ENCODE peak calls at places on chromosome 20, in nine cellular contexts. One of them, this sample, is unnamed.
A peak's percentile ranks its signal among the peaks of the same experiment; 100 is the strongest.

GRCh38 chr20:703426-703825 is 27.8 kb upstream of the SCRT2 start:
- DNase-seq in heart left ventricle: no peak
- DNase-seq in CD8-positive, alpha-beta memory T cell: no peak
- DNase-seq in GM23338: no peak
- DNase-seq in spleen: peak; percentile 44
- DNase-seq in ovary: no peak
- DNase-seq in tibial nerve: no peak
- DNase-seq in AG04450: no peak
- DNase-seq in GM12865: no peak
- DNase-seq in this sample: no peak

GRCh38 chr20:44730441-44730840 is 15.2 kb upstream of the KCNK15 start:
- DNase-seq in heart left ventricle: no peak
- DNase-seq in CD8-positive, alpha-beta memory T cell: no peak
- DNase-seq in GM23338: no peak
- DNase-seq in spleen: no peak
- DNase-seq in ovary: no peak
- DNase-seq in tibial nerve: no peak
- DNase-seq in AG04450: no peak
- DNase-seq in GM12865: no peak
- DNase-seq in this sample: peak; percentile 67

GRCh38 chr20:3804254-3804751 is 8.2 kb downstream of the CDC25B start:
- DNase-seq in heart left ventricle: peak; percentile 9
- DNase-seq in CD8-positive, alpha-beta memory T cell: no peak
- DNase-seq in GM23338: no peak
- DNase-seq in spleen: peak; percentile 54
- DNase-seq in ovary: no peak
- DNase-seq in tibial nerve: no peak
- DNase-seq in AG04450: no peak
- DNase-seq in GM12865: no peak
- DNase-seq in this sample: no peak

GRCh38 chr20:10674684-10675455 is 1.1 kb upstream of the JAG1 start:
- DNase-seq in heart left ventricle: peak; percentile 86
- DNase-seq in CD8-positive, alpha-beta memory T cell: peak; percentile 18
- DNase-seq in GM23338: peak; percentile 85
- DNase-seq in spleen: peak; percentile 93
- DNase-seq in ovary: peak; percentile 83
- DNase-seq in tibial nerve: peak; percentile 74
- DNase-seq in AG04450: no peak
- DNase-seq in GM12865: peak; percentile 84
- DNase-seq in this sample: no peak

GRCh38 chr20:10487354-10488115 is 52.4 kb downstream of the SLX4IP start:
- DNase-seq in heart left ventricle: peak; percentile 38
- DNase-seq in CD8-positive, alpha-beta memory T cell: no peak
- DNase-seq in GM23338: no peak
- DNase-seq in spleen: no peak
- DNase-seq in ovary: no peak
- DNase-seq in tibial nerve: no peak
- DNase-seq in AG04450: no peak
- DNase-seq in GM12865: no peak
- DNase-seq in this sample: no peak

GRCh38 chr20:63544958-63545516 is 2.5 kb downstream of the SRMS start:
- DNase-seq in heart left ventricle: no peak
- DNase-seq in CD8-positive, alpha-beta memory T cell: no peak
- DNase-seq in GM23338: no peak
- DNase-seq in spleen: no peak
- DNase-seq in ovary: no peak
- DNase-seq in tibial nerve: no peak
- DNase-seq in AG04450: no peak
- DNase-seq in GM12865: no peak
- DNase-seq in this sample: no peak

GRCh38 chr20:57794600-57795346 is 85.0 kb upstream of the PMEPA1 start:
- DNase-seq in heart left ventricle: no peak
- DNase-seq in CD8-positive, alpha-beta memory T cell: no peak
- DNase-seq in GM23338: no peak
- DNase-seq in spleen: peak; percentile 54
- DNase-seq in ovary: no peak
- DNase-seq in tibial nerve: no peak
- DNase-seq in AG04450: no peak
- DNase-seq in GM12865: no peak
- DNase-seq in this sample: peak; percentile 39

GRCh38 chr20:38278150-38278549 is 17.6 kb upstream of the KIAA1755 start:
- DNase-seq in heart left ventricle: no peak
- DNase-seq in CD8-positive, alpha-beta memory T cell: no peak
- DNase-seq in GM23338: peak; percentile 24
- DNase-seq in spleen: no peak
- DNase-seq in ovary: peak; percentile 10
- DNase-seq in tibial nerve: no peak
- DNase-seq in AG04450: no peak
- DNase-seq in GM12865: no peak
- DNase-seq in this sample: no peak

GRCh38 chr20:54044156-54044555 is 26.2 kb downstream of the BCAS1 start:
- DNase-seq in heart left ventricle: no peak
- DNase-seq in CD8-positive, alpha-beta memory T cell: no peak
- DNase-seq in GM23338: no peak
- DNase-seq in spleen: no peak
- DNase-seq in ovary: no peak
- DNase-seq in tibial nerve: no peak
- DNase-seq in AG04450: no peak
- DNase-seq in GM12865: peak; percentile 84
- DNase-seq in this sample: peak; percentile 75
- H3K4me3 ChIP-seq in heart left ventricle: no peak overlapping the region
- H3K4me3 ChIP-seq in CD8-positive, alpha-beta memory T cell: no peak overlapping the region
- H3K4me3 ChIP-seq in GM23338: no peak overlapping the region
- H3K4me3 ChIP-seq in spleen: no peak overlapping the region
- H3K4me3 ChIP-seq in ovary: no peak overlapping the region
- H3K4me3 ChIP-seq in tibial nerve: no peak overlapping the region
- H3K4me3 ChIP-seq in AG04450: no peak overlapping the region
- H3K4me3 ChIP-seq in GM12865: no peak overlapping the region
- H3K4me3 ChIP-seq in this sample: no peak overlapping the region

DNA sequence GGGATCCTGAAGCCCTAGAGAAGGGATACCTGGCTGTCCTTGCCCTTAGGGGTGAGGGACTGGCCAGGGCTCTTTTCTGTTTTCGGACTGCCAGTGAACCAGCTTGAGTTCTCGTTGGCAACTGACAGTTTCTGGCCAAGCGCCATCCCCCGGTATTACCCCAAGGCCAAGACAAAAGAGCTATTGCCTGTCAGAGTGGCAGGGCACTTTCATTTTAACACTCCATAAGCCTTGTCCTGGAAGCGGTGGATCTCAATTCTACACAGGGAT is 967 bp upstream of the CPXM1 start:
- DNase-seq in heart left ventricle: no peak
- DNase-seq in CD8-positive, alpha-beta memory T cell: no peak
- DNase-seq in GM23338: no peak
- DNase-seq in spleen: no peak
- DNase-seq in ovary: no peak
- DNase-seq in tibial nerve: no peak
- DNase-seq in AG04450: no peak
- DNase-seq in GM12865: no peak
- DNase-seq in this sample: no peak
- H3K4me3 ChIP-seq in heart left ventricle: no peak overlapping the region
- H3K4me3 ChIP-seq in CD8-positive, alpha-beta memory T cell: peak overlapping the region; percentile 34
- H3K4me3 ChIP-seq in GM23338: peak overlapping the region; percentile 79
- H3K4me3 ChIP-seq in spleen: no peak overlapping the region
- H3K4me3 ChIP-seq in ovary: no peak overlapping the region
- H3K4me3 ChIP-seq in tibial nerve: no peak overlapping the region
- H3K4me3 ChIP-seq in AG04450: no peak overlapping the region
- H3K4me3 ChIP-seq in GM12865: no peak overlapping the region
- H3K4me3 ChIP-seq in this sample: no peak overlapping the region

GRCh38 chr20:53749499-53749898 is 155.9 kb upstream of the ZNF217 start:
- DNase-seq in heart left ventricle: no peak
- DNase-seq in CD8-positive, alpha-beta memory T cell: no peak
- DNase-seq in GM23338: no peak
- DNase-seq in spleen: no peak
- DNase-seq in ovary: no peak
- DNase-seq in tibial nerve: no peak
- DNase-seq in AG04450: no peak
- DNase-seq in GM12865: no peak
- DNase-seq in this sample: no peak

GRCh38 chr20:53751394-53752368 is 158.0 kb upstream of the ZNF217 start:
- DNase-seq in heart left ventricle: no peak
- DNase-seq in CD8-positive, alpha-beta memory T cell: peak; percentile 50
- DNase-seq in GM23338: no peak
- DNase-seq in spleen: no peak
- DNase-seq in ovary: no peak
- DNase-seq in tibial nerve: no peak
- DNase-seq in AG04450: no peak
- DNase-seq in GM12865: peak; percentile 89
- DNase-seq in this sample: no peak

GRCh38 chr20:53748821-53749402 is 155.3 kb upstream of the ZNF217 start:
- DNase-seq in heart left ventricle: no peak
- DNase-seq in CD8-positive, alpha-beta memory T cell: no peak
- DNase-seq in GM23338: no peak
- DNase-seq in spleen: no peak
- DNase-seq in ovary: no peak
- DNase-seq in tibial nerve: no peak
- DNase-seq in AG04450: no peak
- DNase-seq in GM12865: peak; percentile 60
- DNase-seq in this sample: peak; percentile 72

GRCh38 chr20:53752583-53752970 is 158.9 kb upstream of the ZNF217 start:
- DNase-seq in heart left ventricle: no peak
- DNase-seq in CD8-positive, alpha-beta memory T cell: no peak
- DNase-seq in GM23338: no peak
- DNase-seq in spleen: no peak
- DNase-seq in ovary: no peak
- DNase-seq in tibial nerve: no peak
- DNase-seq in AG04450: no peak
- DNase-seq in GM12865: no peak
- DNase-seq in this sample: no peak

DNA sequence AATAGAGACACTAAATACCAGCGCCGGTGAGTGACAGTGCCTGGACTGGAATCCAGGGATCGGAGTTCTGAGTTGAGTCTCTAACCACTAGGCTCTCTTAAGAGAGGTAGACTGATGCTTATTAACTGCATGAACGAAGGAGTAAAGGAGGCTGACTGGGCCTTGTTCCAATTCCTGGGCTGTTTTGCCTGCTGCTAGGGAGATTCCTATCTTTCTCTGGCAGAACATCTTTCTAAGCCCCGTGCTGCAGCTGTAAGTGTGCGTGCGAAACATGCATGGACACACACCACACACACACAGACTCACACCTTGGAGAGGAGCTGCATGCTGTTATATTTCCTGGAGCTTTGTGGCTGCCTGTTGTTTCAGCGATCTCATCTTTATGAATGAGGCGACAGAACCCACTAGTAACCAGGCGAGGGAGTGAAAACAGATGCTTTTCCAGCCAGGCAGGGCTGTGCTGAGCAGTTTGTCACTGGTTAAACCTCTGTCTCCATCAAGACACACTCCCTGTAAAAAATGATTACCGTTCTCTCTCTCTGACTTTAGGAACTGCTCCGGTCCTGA is 157.3 kb upstream of the ZNF217 start:
- DNase-seq in heart left ventricle: no peak
- DNase-seq in CD8-positive, alpha-beta memory T cell: peak; percentile 42
- DNase-seq in GM23338: no peak
- DNase-seq in spleen: no peak
- DNase-seq in ovary: no peak
- DNase-seq in tibial nerve: no peak
- DNase-seq in AG04450: peak; percentile 65
- DNase-seq in GM12865: no peak
- DNase-seq in this sample: peak; percentile 92
- H3K4me3 ChIP-seq in heart left ventricle: no peak overlapping the region
- H3K4me3 ChIP-seq in CD8-positive, alpha-beta memory T cell: no peak overlapping the region
- H3K4me3 ChIP-seq in GM23338: no peak overlapping the region
- H3K4me3 ChIP-seq in spleen: no peak overlapping the region
- H3K4me3 ChIP-seq in ovary: no peak overlapping the region
- H3K4me3 ChIP-seq in tibial nerve: no peak overlapping the region
- H3K4me3 ChIP-seq in AG04450: no peak overlapping the region
- H3K4me3 ChIP-seq in GM12865: no peak overlapping the region
- H3K4me3 ChIP-seq in this sample: no peak overlapping the region

GRCh38 chr20:35409542-35409941 is 2.2 kb downstream of the UQCC1 start:
- DNase-seq in heart left ventricle: no peak
- DNase-seq in CD8-positive, alpha-beta memory T cell: no peak
- DNase-seq in GM23338: no peak
- DNase-seq in spleen: no peak
- DNase-seq in ovary: no peak
- DNase-seq in tibial nerve: no peak
- DNase-seq in AG04450: no peak
- DNase-seq in GM12865: no peak
- DNase-seq in this sample: no peak

GRCh38 chr20:35410613-35411012 is 1.2 kb downstream of the UQCC1 start:
- DNase-seq in heart left ventricle: no peak
- DNase-seq in CD8-positive, alpha-beta memory T cell: no peak
- DNase-seq in GM23338: no peak
- DNase-seq in spleen: no peak
- DNase-seq in ovary: no peak
- DNase-seq in tibial nerve: no peak
- DNase-seq in AG04450: no peak
- DNase-seq in GM12865: no peak
- DNase-seq in this sample: no peak

GRCh38 chr20:35408270-35408669 is 3.5 kb downstream of the UQCC1 start:
- DNase-seq in heart left ventricle: no peak
- DNase-seq in CD8-positive, alpha-beta memory T cell: no peak
- DNase-seq in GM23338: no peak
- DNase-seq in spleen: no peak
- DNase-seq in ovary: no peak
- DNase-seq in tibial nerve: no peak
- DNase-seq in AG04450: no peak
- DNase-seq in GM12865: no peak
- DNase-seq in this sample: no peak

GRCh38 chr20:35405775-35406174 is 6.0 kb downstream of the UQCC1 start:
- DNase-seq in heart left ventricle: no peak
- DNase-seq in CD8-positive, alpha-beta memory T cell: no peak
- DNase-seq in GM23338: no peak
- DNase-seq in spleen: no peak
- DNase-seq in ovary: no peak
- DNase-seq in tibial nerve: no peak
- DNase-seq in AG04450: no peak
- DNase-seq in GM12865: no peak
- DNase-seq in this sample: no peak

DNA sequence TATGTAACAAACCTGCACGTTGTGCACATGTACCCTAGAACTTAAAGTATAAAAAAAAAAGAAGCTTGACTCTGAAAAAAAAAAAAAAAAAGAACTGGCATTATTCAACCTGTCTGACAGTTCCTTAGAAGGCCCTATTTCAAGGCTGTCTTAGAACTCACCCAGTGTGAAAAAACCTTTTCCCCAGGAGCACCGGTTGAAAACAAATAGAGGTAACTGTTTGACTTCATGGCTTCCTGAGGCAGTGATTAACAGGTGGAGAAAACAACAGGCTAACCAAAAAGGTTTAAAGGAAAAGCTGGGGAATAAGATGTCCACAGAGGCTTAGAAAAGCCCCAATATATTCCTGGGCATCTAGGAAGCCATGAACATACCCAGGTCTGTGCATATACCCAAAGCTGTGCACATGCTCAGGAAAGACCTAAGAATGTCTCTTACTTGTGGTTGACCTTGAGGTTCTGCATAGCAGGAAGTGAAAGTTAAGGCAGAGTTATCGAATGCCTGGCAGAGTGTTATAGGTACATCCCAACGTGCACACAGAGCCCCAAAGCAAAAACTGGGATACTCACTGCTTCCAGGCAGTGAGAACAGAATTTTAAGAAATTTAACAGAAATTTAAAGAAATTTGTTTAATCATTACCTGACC is 7.0 kb downstream of the UQCC1 start:
- DNase-seq in heart left ventricle: no peak
- DNase-seq in CD8-positive, alpha-beta memory T cell: no peak
- DNase-seq in GM23338: no peak
- DNase-seq in spleen: no peak
- DNase-seq in ovary: no peak
- DNase-seq in tibial nerve: no peak
- DNase-seq in AG04450: no peak
- DNase-seq in GM12865: peak; percentile 71
- DNase-seq in this sample: no peak
- H3K4me3 ChIP-seq in heart left ventricle: no peak overlapping the region
- H3K4me3 ChIP-seq in CD8-positive, alpha-beta memory T cell: no peak overlapping the region
- H3K4me3 ChIP-seq in GM23338: no peak overlapping the region
- H3K4me3 ChIP-seq in spleen: no peak overlapping the region
- H3K4me3 ChIP-seq in ovary: no peak overlapping the region
- H3K4me3 ChIP-seq in tibial nerve: no peak overlapping the region
- H3K4me3 ChIP-seq in AG04450: no peak overlapping the region
- H3K4me3 ChIP-seq in GM12865: no peak overlapping the region
- H3K4me3 ChIP-seq in this sample: no peak overlapping the region

GRCh38 chr20:48098866-48099265 is 313.6 kb upstream of the SULF2 start:
- DNase-seq in heart left ventricle: no peak
- DNase-seq in CD8-positive, alpha-beta memory T cell: no peak
- DNase-seq in GM23338: no peak
- DNase-seq in spleen: no peak
- DNase-seq in ovary: no peak
- DNase-seq in tibial nerve: no peak
- DNase-seq in AG04450: no peak
- DNase-seq in GM12865: no peak
- DNase-seq in this sample: no peak
- H3K4me3 ChIP-seq in heart left ventricle: no peak overlapping the region
- H3K4me3 ChIP-seq in CD8-positive, alpha-beta memory T cell: no peak overlapping the region
- H3K4me3 ChIP-seq in GM23338: no peak overlapping the region
- H3K4me3 ChIP-seq in spleen: no peak overlapping the region
- H3K4me3 ChIP-seq in ovary: no peak overlapping the region
- H3K4me3 ChIP-seq in tibial nerve: no peak overlapping the region
- H3K4me3 ChIP-seq in AG04450: no peak overlapping the region
- H3K4me3 ChIP-seq in GM12865: no peak overlapping the region
- H3K4me3 ChIP-seq in this sample: no peak overlapping the region

This sample was measured in skeletal muscle cell.